ENCODE peak calls at places on chromosomes 6 and 20, in four cellular contexts. I, F, O and M are unnamed samples.

GRCh38 chr6:20906938-20907337 is 372.7 kb downstream of the CDKAL1 start:
- DNase-seq in I (no peak), F (no peak), O (no peak), M (no peak)

GRCh38 chr6:105875974-105876640 is 210.0 kb upstream of the PRDM1 start:
- DNase-seq in O (no peak), I (no peak), F (no peak), M (no peak)

GRCh38 chr6:169988769-169989550 is 237.5 kb downstream of the ERMARD start:
- DNase-seq in I (no peak), F (no peak), O (no peak), M (no peak)

GRCh38 chr6:69894578-69895347 is 28.4 kb downstream of the COL19A1 start:
- DNase-seq in I (peak), O (no peak), F (no peak), M (no peak)

GRCh38 chr6:105645166-105645565 is 242.3 kb upstream of the PREP start:
- DNase-seq in F (peak), I (no peak), O (no peak), M (no peak)

GRCh38 chr20:36932476-36933426 is 18.8 kb downstream of the SAMHD1 start:
- DNase-seq in I (no peak), O (no peak), F (peak), M (no peak)

GRCh38 chr6:56168601-56169000 is 78.8 kb downstream of the COL21A1 start:
- DNase-seq in I (no peak), O (no peak), F (no peak), M (no peak)

GRCh38 chr20:1150218-1150617 is 31.8 kb downstream of the PSMF1 start:
- DNase-seq in O (no peak), F (peak), I (no peak), M (no peak)

GRCh38 chr6:33375143-33375649 is 16.4 kb upstream of the KIFC1 start:
- DNase-seq in F (no peak), O (no peak), I (no peak), M (no peak)

GRCh38 chr20:2783908-2784566 is 16.4 kb downstream of the CPXM1 start:
- DNase-seq in I (no peak), F (no peak), O (no peak), M (no peak)

GRCh38 chr6:167934426-167934864 is 63.0 kb upstream of the KIF25 start:
- DNase-seq in I (no peak), O (no peak), F (no peak), M (no peak)

GRCh38 chr6:43771858-43772570 is 2.0 kb downstream of the VEGFA start:
- DNase-seq in I (no peak), F (peak), O (peak), M (peak)

GRCh38 chr20:47067776-47068175 is 173.1 kb downstream of the EYA2 start:
- DNase-seq in F (no peak), I (no peak), O (no peak), M (no peak)

GRCh38 chr20:49567421-49568256 is at the start of gene PTGIS:
- DNase-seq in I (no peak), F (no peak), O (peak), M (no peak)

GRCh38 chr6:53437557-53438202 is 88.9 kb upstream of the ELOVL5 start:
- DNase-seq in O (peak), I (peak), F (peak), M (peak)

GRCh38 chr6:166955121-166955864 is 1.1 kb downstream of the RNASET2 start:
- DNase-seq in F (no peak), O (no peak), I (no peak), M (peak)

GRCh38 chr6:26031595-26032386 is 55.4 kb upstream of the HFE start:
- DNase-seq in O (peak), F (peak), I (peak), M (peak)

GRCh38 chr6:145118224-145118623 is 617.1 kb downstream of the EPM2A start:
- DNase-seq in F (no peak), I (no peak), O (no peak), M (no peak)

GRCh38 chr6:52389626-52390360 is 27.8 kb downstream of the PAQR8 start:
- DNase-seq in O (peak), F (peak), I (peak), M (no peak)

GRCh38 chr6:63573899-63574553 is 1.7 kb downstream of the LOC128125822 start:
- DNase-seq in F (peak), O (peak), I (peak), M (peak)

GRCh38 chr20:22617160-22617559 is 32.8 kb upstream of the FOXA2 start:
- DNase-seq in I (no peak), F (peak), O (no peak), M (no peak)

GRCh38 chr6:33888183-33888582 is 84.4 kb upstream of the MLN start:
- DNase-seq in O (no peak), I (no peak), F (no peak), M (no peak)

GRCh38 chr6:106525885-106526280 is 103.4 kb downstream of the RTN4IP1 start:
- DNase-seq in O (no peak), F (no peak), I (no peak), M (no peak)

GRCh38 chr20:38723069-38723981 is 961 bp upstream of the SLC32A1 start:
- DNase-seq in F (no peak), I (no peak), O (no peak), M (no peak)

GRCh38 chr6:166971271-166971670 is 14.9 kb upstream of the RNASET2 start:
- DNase-seq in I (no peak), F (no peak), O (no peak), M (no peak)

GRCh38 chr6:170100046-170100445 is 190.8 kb downstream of the DLL1 start:
- DNase-seq in F (no peak), O (no peak), I (no peak), M (no peak)

GRCh38 chr20:10618611-10619245 is 55.1 kb downstream of the JAG1 start:
- DNase-seq in F (no peak), O (no peak), I (no peak), M (no peak)

GRCh38 chr6:41036601-41037000 is 2.4 kb downstream of the UNC5CL start:
- DNase-seq in O (no peak), F (no peak), I (no peak), M (no peak)

GRCh38 chr6:34157236-34157830 is 11.4 kb upstream of the GRM4 start:
- DNase-seq in I (no peak), O (no peak), F (no peak), M (no peak)

GRCh38 chr6:69416739-69417138 is 380.1 kb downstream of the LMBRD1 start:
- DNase-seq in F (no peak), O (no peak), I (no peak), M (no peak)

GRCh38 chr20:38875170-38875993 is 50.8 kb upstream of the FAM83D start:
- DNase-seq in F (no peak), I (peak), O (no peak), M (no peak)

GRCh38 chr6:163867518-163868292 is 453.2 kb downstream of the QKI start:
- DNase-seq in F (no peak), I (no peak), O (peak), M (no peak)

GRCh38 chr6:72640622-72640930 is 18.7 kb downstream of the KCNQ5 start:
- DNase-seq in O (no peak), F (no peak), I (no peak), M (no peak)
- TF ChIP-seq FOXK2 in O (no peak), F (no peak), I (no peak), M (no peak)

GRCh38 chr6:12401200-12401599 is 111.0 kb downstream of the EDN1 start:
- DNase-seq in I (no peak), F (no peak), O (no peak), M (no peak)
- TF ChIP-seq FOXK2 in I (no peak), F (no peak), O (no peak), M (no peak)

GRCh38 chr6:18186033-18186432 is 30.8 kb downstream of the KDM1B start:
- DNase-seq in O (no peak), F (no peak), I (no peak), M (no peak)
- TF ChIP-seq FOXK2 in O (no peak), F (no peak), I (no peak), M (no peak)

DNA sequence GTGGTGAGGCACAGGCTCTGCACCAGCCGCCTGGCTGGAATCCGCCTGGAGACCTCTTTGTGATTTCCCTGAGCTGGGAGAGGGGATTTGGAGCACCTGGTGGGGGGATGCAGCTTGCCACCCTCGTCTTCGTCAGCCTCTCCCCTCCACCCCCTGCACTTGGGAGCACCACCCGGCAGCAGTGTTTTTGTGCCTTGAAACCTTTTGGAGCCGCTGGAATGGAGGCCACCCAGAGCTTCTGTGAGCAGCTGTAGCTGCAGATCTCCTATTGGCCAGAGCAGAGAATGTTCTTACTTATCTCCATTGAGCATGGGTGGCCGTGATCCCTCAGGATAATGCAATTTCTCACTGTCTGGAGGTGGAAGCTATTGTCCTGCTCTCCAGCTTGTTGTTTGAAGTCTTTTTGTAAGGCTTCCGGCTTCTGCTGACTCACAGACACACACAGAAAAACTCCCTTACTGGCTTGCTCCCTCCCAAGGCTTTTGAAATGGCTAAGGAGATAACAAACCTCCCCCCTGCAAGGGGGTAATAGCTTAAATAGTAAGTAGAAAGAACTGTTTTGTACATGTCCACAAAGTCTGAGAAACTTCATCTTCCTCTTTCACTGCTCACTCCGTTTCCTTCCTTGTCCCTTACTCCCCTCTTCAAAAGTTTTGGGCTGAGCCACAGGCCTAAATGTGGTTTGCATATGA is 271.2 kb downstream of the PRL start:
- DNase-seq in F (no peak), I (peak), O (peak), M (no peak)
- TF ChIP-seq FOXK2 in F (no peak), I (no peak), O (peak), M (no peak)

GRCh38 chr6:151293621-151294020 is 53.9 kb downstream of the AKAP12 start:
- DNase-seq in I (no peak), F (no peak), O (no peak), M (no peak)
- TF ChIP-seq FOXK2 in I (no peak), F (no peak), O (no peak), M (no peak)

GRCh38 chr20:32965581-32966373 is 38.5 kb downstream of the SUN5 start:
- DNase-seq in I (no peak), F (no peak), O (no peak), M (no peak)
- TF ChIP-seq FOXK2 in I (no peak), F (no peak), O (no peak), M (no peak)

DNA sequence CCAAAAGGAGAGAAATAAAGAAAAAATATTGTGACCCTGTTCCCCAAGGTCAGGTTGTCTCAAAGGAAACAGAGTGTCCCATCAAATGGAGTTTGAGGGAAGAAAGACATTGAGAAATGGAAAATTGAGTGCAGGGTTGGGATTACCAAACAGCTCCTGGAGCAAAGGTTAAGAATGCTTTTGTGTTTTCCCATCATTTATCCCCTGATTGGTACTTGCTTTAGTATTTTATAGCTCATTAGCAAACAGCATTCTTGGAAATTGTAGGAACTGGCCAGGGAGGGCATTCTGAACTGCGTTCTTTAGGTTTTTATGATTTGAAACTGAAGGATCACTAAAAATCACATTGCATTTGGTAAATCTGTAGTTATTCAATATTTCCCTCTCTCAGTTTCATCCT is 59.0 kb upstream of the NELFCD start:
- DNase-seq in F (no peak), I (no peak), O (no peak), M (no peak)
- TF ChIP-seq FOXK2 in F (no peak), I (no peak), O (no peak), M (no peak)

GRCh38 chr6:3714111-3714510 is 37.4 kb downstream of the PXDC1 start:
- DNase-seq in O (no peak), F (no peak), I (no peak), M (no peak)
- TF ChIP-seq FOXK2 in O (no peak), F (no peak), I (no peak), M (no peak)

GRCh38 chr20:4814696-4815252 is 93.1 kb downstream of the PRND start:
- DNase-seq in F (no peak), I (peak), O (no peak), M (no peak)
- TF ChIP-seq FOXK2 in F (no peak), I (no peak), O (no peak), M (no peak)